ENCODE peak calls at places on chromosomes 16 and 17, in seven cellular contexts. V is transverse colon; U is CD8-positive, alpha-beta memory T cell; H is activated effector memory CD4-positive, alpha-beta T cell treated with anti-CD3 and anti-CD28 coated beads, Interleukin-2, amount 50 U/mL, for 16 hours; L is T-helper 1 cell; W is NCI-H1105 treated with DMSO at 0.1 percent for 48 hours; Y is upper lobe of right lung. D is an unnamed sample.

GRCh38 chr17:45660474-45660873 is 123.6 kb upstream of the CRHR1 start:
- DNase-seq in V (no peak), U (no peak), H (peak; percentile 24), L (no peak), W (no peak), Y (no peak), D (no peak)

GRCh38 chr17:49872776-49873377 is 25.0 kb upstream of the TAC4 start:
- DNase-seq in V (no peak), U (peak; percentile 21), H (no peak), L (no peak), W (no peak), Y (no peak), D (no peak)

GRCh38 chr17:72237223-72237622 is 116.4 kb downstream of the SOX9 start:
- DNase-seq in V (no peak), U (no peak), H (no peak), L (no peak), W (peak; percentile 48), Y (no peak), D (no peak)

GRCh38 chr17:3802461-3803307 is 1.7 kb upstream of the ITGAE start:
- DNase-seq in V (peak; percentile 45), U (no peak), H (no peak), L (no peak), W (no peak), Y (no peak), D (no peak)

GRCh38 chr16:67660564-67661028 is at the start of gene PARD6A:
- DNase-seq in V (peak; percentile 95), U (peak; percentile 94), H (peak; percentile 97), L (peak; percentile 94), W (peak; percentile 85), Y (peak; percentile 97), D (peak; percentile 97)

GRCh38 chr17:49108318-49108717 is 24.3 kb upstream of the B4GALNT2 start:
- DNase-seq in V (no peak), U (no peak), H (no peak), L (no peak), W (no peak), Y (no peak), D (no peak)

GRCh38 chr16:86432691-86433090 is 77.6 kb upstream of the FOXF1 start:
- DNase-seq in V (peak; percentile 48), U (no peak), H (no peak), L (no peak), W (no peak), Y (no peak), D (no peak)

GRCh38 chr17:66542183-66542966 is 240.0 kb downstream of the PRKCA start:
- DNase-seq in V (no peak), U (no peak), H (no peak), L (no peak), W (no peak), Y (no peak), D (no peak)

GRCh38 chr16:51152691-51153261 is 1.7 kb upstream of the SALL1 start:
- DNase-seq in V (no peak), U (no peak), H (no peak), L (no peak), W (no peak), Y (no peak), D (peak; percentile 12)